ENCODE peak calls at places on chromosomes 11 and 22, in six cellular contexts. Q is IMR-90, W is neuronal stem cell, N is H9, D is H1, K is trophoblast cell. Z is an unnamed sample.
A peak's percentile ranks its signal among the peaks of the same experiment; 100 is the strongest.

GRCh38 chr11:75474878-75475766 is 42.1 kb upstream of the KLHL35 start:
- DNase-seq in D (peak; percentile 38), N (peak; percentile 87), W (no peak), Q (peak; percentile 62), K (no peak), Z (peak; percentile 76)

GRCh38 chr11:66607126-66607834 is 9.2 kb upstream of the RBM14 start:
- DNase-seq in D (no peak), W (no peak), K (peak; percentile 18), Q (peak; percentile 48), N (no peak), Z (no peak)

GRCh38 chr11:65912840-65913239 is 6.0 kb downstream of the C11orf68 start:
- DNase-seq in D (no peak), Q (peak; percentile 91), W (no peak), N (no peak), K (no peak), Z (peak; percentile 78)

GRCh38 chr22:41285441-41285819 is 557 bp downstream of the RANGAP1 start:
- DNase-seq in Q (peak; percentile 96), D (no peak), N (peak; percentile 48), K (peak; percentile 97), W (peak; percentile 37), Z (peak; percentile 97)

GRCh38 chr11:109708184-109708583 is 286.2 kb downstream of the C11orf87 start:
- DNase-seq in W (no peak), N (no peak), K (no peak), Q (no peak), D (no peak), Z (no peak)

GRCh38 chr11:115251126-115251525 is 253.1 kb downstream of the CADM1 start:
- DNase-seq in K (no peak), Q (no peak), W (no peak), N (no peak), D (no peak), Z (no peak)

GRCh38 chr22:22684605-22685561 is 40.5 kb downstream of the GGTLC2 start:
- DNase-seq in Q (peak; percentile 88), W (no peak), D (no peak), N (peak; percentile 67), K (peak; percentile 34), Z (peak; percentile 55)

GRCh38 chr11:129145276-129145675 is 46.8 kb downstream of the ARHGAP32 start:
- DNase-seq in N (no peak), Q (no peak), D (no peak), W (no peak), K (no peak), Z (no peak)

GRCh38 chr11:122920579-122920978 is 38.0 kb downstream of the JHY start:
- DNase-seq in K (no peak), D (no peak), N (peak; percentile 36), Q (no peak), W (peak; percentile 15), Z (no peak)

GRCh38 chr22:46052331-46052771 is 75.4 kb upstream of the WNT7B start:
- DNase-seq in N (no peak), D (no peak), W (no peak), Q (no peak), K (no peak), Z (no peak)
- H2AFZ ChIP-seq in N (no peak overlapping the region), D (no peak overlapping the region), W (no peak overlapping the region), Q (peak overlapping the region; percentile 92), K (peak overlapping the region; percentile 17), Z (no peak overlapping the region)

DNA sequence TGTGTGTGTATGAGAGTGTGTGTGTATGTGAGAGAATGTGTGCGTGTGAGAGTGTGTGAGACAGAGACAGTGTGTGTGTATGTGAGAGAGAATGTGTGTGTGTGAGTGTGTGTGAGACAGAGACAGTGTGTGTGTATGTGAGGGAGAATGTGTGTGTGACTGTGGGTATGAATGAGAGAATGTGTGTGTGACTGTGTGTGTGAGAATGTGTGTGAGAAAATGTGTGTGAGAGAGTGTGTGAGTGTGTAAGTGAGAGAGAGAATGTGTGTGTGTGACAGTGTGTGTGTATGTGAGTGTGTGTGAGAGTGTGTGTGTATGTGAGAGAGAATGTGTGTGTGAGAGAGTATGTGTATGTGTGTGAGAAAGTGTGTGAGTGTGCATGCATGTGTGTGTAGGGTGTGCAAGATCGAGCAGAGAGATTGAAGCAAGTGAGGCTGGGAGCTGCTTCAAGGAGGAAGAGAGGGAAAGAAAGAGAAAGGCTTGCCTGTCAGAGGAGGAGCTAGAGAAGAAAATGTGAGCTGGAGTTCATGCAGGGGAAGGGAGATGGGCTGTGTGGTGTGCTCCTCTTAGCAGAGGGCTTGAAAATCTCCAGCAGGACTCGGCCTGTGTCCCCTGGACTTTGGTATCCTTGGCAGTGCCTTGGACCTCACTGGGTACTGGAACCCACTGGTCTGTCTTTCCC is 27.7 kb upstream of the TP53I11 start:
- DNase-seq in D (no peak), W (no peak), K (no peak), Q (no peak), N (no peak), Z (peak; percentile 36)
- H3K23ac ChIP-seq in D (no peak overlapping the region), W (no peak overlapping the region), K (no peak overlapping the region), Q (no peak overlapping the region), N (no peak overlapping the region), Z (no peak overlapping the region)

DNA sequence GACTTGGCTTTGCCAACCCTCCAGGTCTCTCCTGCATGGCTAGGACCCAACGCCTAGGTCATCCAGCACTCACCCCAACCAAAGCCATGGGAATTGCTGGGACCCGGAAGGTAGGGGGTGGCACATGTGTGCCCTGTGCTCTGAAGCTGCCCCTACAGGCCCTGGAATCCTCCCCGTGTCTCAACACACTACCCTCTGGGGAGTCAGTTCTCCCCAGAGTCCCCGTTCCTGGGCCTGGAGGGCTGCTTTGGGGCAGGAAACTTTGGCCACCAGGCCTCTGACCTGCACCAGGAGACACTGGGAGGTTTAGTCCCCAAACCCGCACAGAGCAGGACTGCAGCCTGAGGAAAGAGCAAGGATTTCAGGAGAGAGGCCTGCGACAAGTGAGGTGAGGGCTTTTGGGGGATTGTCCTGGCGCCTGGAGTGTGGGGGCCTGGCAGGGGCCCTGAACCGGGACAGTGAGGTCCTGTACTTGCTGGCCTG is 495 bp upstream of the IFITM1 start:
- DNase-seq in K (no peak), N (no peak), W (no peak), Q (no peak), D (no peak), Z (no peak)
- H2AFZ ChIP-seq in K (peak overlapping the region; percentile 71), N (no peak overlapping the region), W (peak overlapping the region; percentile 35), Q (peak overlapping the region; percentile 95), D (no peak overlapping the region), Z (peak overlapping the region; percentile 23)

GRCh38 chr22:39214383-39215069 is 30.3 kb downstream of the PDGFB start:
- DNase-seq in N (peak; percentile 82), D (peak; percentile 50), W (peak; percentile 45), Q (peak; percentile 36), K (peak; percentile 95), Z (peak; percentile 20)
- H3K23ac ChIP-seq in N (no peak overlapping the region), D (no peak overlapping the region), W (no peak overlapping the region), Q (no peak overlapping the region), K (no peak overlapping the region), Z (no peak overlapping the region)

DNA sequence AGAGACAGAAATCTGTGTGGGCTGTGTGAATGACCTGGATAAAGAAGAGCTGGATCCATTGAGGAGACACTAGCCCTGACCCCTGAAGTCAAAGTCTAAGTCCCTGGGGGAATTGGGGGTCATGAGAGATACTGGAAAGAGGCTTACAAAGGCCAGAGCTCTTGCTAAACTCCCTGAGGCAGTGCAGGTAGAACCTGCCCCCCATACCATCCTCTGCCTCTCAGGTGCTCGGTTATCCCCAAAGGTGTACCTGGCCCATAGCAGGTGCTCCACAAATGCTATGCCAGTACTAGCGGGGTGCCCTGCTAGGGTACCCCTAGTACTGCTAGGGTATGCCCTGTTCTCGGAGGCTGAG is 19.1 kb upstream of the SCARF2 start:
- DNase-seq in N (no peak), D (no peak), W (no peak), K (no peak), Q (no peak), Z (no peak)
- H2AFZ ChIP-seq in N (no peak overlapping the region), D (peak overlapping the region; percentile 93), W (peak overlapping the region; percentile 46), K (peak overlapping the region; percentile 47), Q (no peak overlapping the region), Z (no peak overlapping the region)